ENCODE peak calls at places on chromosomes 12 and 14, in seven cellular contexts. Q is neural crest cell, N is MCF 10A, V is astrocyte of the cerebellum, U is uterus, D is psoas muscle, C is PC-3. T is an unnamed sample.
A peak's percentile ranks its signal among the peaks of the same experiment; 100 is the strongest.

GRCh38 chr12:31682136-31682962 is 22.9 kb downstream of the ETFBKMT start:
- DNase-seq in C (peak; percentile 80), D (no peak), U (no peak), N (peak; percentile 88), V (peak; percentile 62), Q (peak; percentile 46), T (no peak)

GRCh38 chr14:61837336-61838229 is 75.4 kb downstream of the SNAPC1 start:
- DNase-seq in V (peak; percentile 63), N (peak; percentile 86), U (peak; percentile 67), D (peak; percentile 78), Q (peak; percentile 75), C (peak; percentile 97), T (peak; percentile 48)

GRCh38 chr12:103705927-103706326 is 118.9 kb downstream of the STAB2 start:
- DNase-seq in U (no peak), D (no peak), V (no peak), N (peak; percentile 6), C (peak; percentile 48), Q (no peak), T (no peak)

GRCh38 chr12:39105111-39105510 is 199.7 kb upstream of the CPNE8 start:
- DNase-seq in N (no peak), V (no peak), Q (no peak), U (no peak), C (no peak), D (no peak), T (no peak)

GRCh38 chr12:28759334-28759733 is 389.7 kb upstream of the FAR2 start:
- DNase-seq in V (no peak), C (peak; percentile 100), U (no peak), Q (no peak), N (peak; percentile 95), D (no peak), T (no peak)

GRCh38 chr12:120164293-120164692 is 30.2 kb downstream of the GCN1 start:
- DNase-seq in V (no peak), N (no peak), C (no peak), Q (no peak), D (no peak), U (no peak), T (no peak)

GRCh38 chr14:31038521-31039166 is 12.5 kb upstream of the STRN3 start:
- DNase-seq in D (no peak), U (no peak), N (no peak), Q (no peak), C (no peak), V (no peak), T (no peak)

GRCh38 chr12:12081836-12082497 is 11.2 kb downstream of the BCL2L14 start:
- DNase-seq in V (peak; percentile 4), N (peak; percentile 54), Q (no peak), D (no peak), C (peak; percentile 52), U (no peak), T (no peak)

GRCh38 chr12:11635341-11635740 is 14.1 kb upstream of the ETV6 start:
- DNase-seq in D (no peak), V (no peak), U (no peak), N (peak; percentile 81), C (peak; percentile 51), Q (no peak), T (no peak)

GRCh38 chr12:75674393-75674792 is 163.0 kb upstream of the KRR1 start:
- DNase-seq in N (no peak), V (no peak), U (no peak), C (no peak), D (no peak), Q (no peak), T (no peak)

GRCh38 chr12:85834378-85834777 is 1.8 kb downstream of the RASSF9 start:
- DNase-seq in V (no peak), N (peak; percentile 50), C (peak; percentile 47), U (no peak), Q (no peak), D (no peak), T (no peak)

GRCh38 chr14:33402604-33403003 is 463.9 kb downstream of the NPAS3 start:
- DNase-seq in N (no peak), V (no peak), U (no peak), D (no peak), Q (no peak), C (no peak), T (no peak)

GRCh38 chr14:22265319-22266140 is 323.5 kb downstream of the DAD1 start:
- DNase-seq in V (no peak), C (peak; percentile 56), N (no peak), D (no peak), Q (no peak), U (no peak), T (no peak)

GRCh38 chr14:65104791-65105190 is 2.5 kb upstream of the MAX start:
- DNase-seq in N (no peak), U (no peak), V (no peak), D (no peak), C (no peak), Q (no peak), T (no peak)

GRCh38 chr14:77039285-77040058 is 11.0 kb upstream of the IRF2BPL start:
- DNase-seq in D (no peak), C (no peak), Q (no peak), U (no peak), N (no peak), V (peak; percentile 78), T (no peak)

GRCh38 chr12:106227641-106228319 is 20.0 kb downstream of the CKAP4 start:
- DNase-seq in N (peak; percentile 97), U (no peak), Q (no peak), D (no peak), V (no peak), C (peak; percentile 65), T (no peak)

GRCh38 chr12:84785951-84786350 is 126.6 kb downstream of the SLC6A15 start:
- DNase-seq in N (no peak), Q (no peak), V (no peak), U (no peak), C (no peak), D (no peak), T (no peak)

GRCh38 chr12:33427071-33427470 is 12.5 kb downstream of the SYT10 start:
- DNase-seq in V (no peak), N (peak; percentile 54), Q (no peak), D (no peak), U (no peak), C (peak; percentile 45), T (no peak)

GRCh38 chr12:1798734-1799067 is 21.7 kb upstream of the LRTM2 start:
- DNase-seq in V (no peak), Q (no peak), C (no peak), U (no peak), N (no peak), D (peak; percentile 37), T (peak; percentile 12)

GRCh38 chr12:1799882-1800645 is 20.3 kb upstream of the LRTM2 start:
- DNase-seq in D (peak; percentile 40), Q (no peak), N (no peak), U (no peak), C (no peak), V (no peak), T (peak; percentile 16)

GRCh38 chr12:1799068-1799881 is 21.1 kb upstream of the LRTM2 start:
- DNase-seq in U (no peak), Q (no peak), C (no peak), D (peak; percentile 45), V (no peak), N (no peak), T (peak; percentile 19)

GRCh38 chr12:1801285-1801975 is 18.9 kb upstream of the LRTM2 start:
- DNase-seq in C (no peak), D (no peak), N (no peak), V (no peak), Q (no peak), U (peak; percentile 12), T (peak; percentile 19)

GRCh38 chr12:1800646-1801284 is 19.6 kb upstream of the LRTM2 start:
- DNase-seq in U (no peak), N (peak; percentile 41), C (peak; percentile 5), Q (no peak), D (peak; percentile 56), V (no peak), T (peak; percentile 20)
- TF ChIP-seq CTCF in U (peak; percentile 47), N (no peak), C (peak; percentile 39), Q (peak; percentile 38), D (peak; percentile 33), V (peak; percentile 20), T (no peak)

DNA sequence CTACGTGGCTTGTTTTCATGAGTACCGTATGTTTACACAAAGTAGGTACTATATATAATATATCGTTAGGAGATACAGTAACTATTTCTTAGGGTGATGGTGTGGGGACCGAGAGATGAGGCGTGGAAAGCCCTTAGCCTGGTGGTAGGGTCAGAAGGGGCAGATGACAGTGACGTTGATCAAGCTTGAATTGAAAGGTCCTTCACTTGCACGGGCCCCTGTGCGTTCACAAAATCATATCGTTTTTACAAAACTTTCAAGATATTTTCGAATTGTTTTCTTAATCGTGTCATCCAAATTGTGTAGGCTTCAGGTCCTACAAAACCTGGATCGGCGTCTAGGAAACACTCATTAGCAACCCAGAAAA is 881 bp upstream of the SOS2 start:
- DNase-seq in U (no peak), C (no peak), D (no peak), V (no peak), Q (no peak), N (no peak), T (no peak)
- TF ChIP-seq CTCF in U (no peak), C (no peak), D (no peak), V (no peak), Q (no peak), N (no peak), T (no peak)

GRCh38 chr12:65300679-65301349 is 22.3 kb downstream of the MSRB3 start:
- DNase-seq in C (peak; percentile 71), N (peak; percentile 41), Q (no peak), U (no peak), V (no peak), D (no peak), T (no peak)
- TF ChIP-seq CTCF in C (peak; percentile 72), N (peak; percentile 21), Q (peak; percentile 58), U (peak; percentile 8), V (peak; percentile 52), D (peak; percentile 32), T (no peak)

GRCh38 chr12:53176750-53177149 is 3.8 kb upstream of the ZNF740 start:
- DNase-seq in D (no peak), Q (no peak), U (peak; percentile 4), V (no peak), C (no peak), N (no peak), T (no peak)

GRCh38 chr12:53172352-53172751 is 8.2 kb upstream of the ZNF740 start:
- DNase-seq in D (no peak), C (peak; percentile 30), N (no peak), V (no peak), U (peak; percentile 51), Q (no peak), T (no peak)

GRCh38 chr12:53173085-53173715 is 7.3 kb upstream of the ZNF740 start:
- DNase-seq in C (peak; percentile 68), Q (no peak), V (no peak), D (no peak), N (no peak), U (peak; percentile 10), T (no peak)

GRCh38 chr12:53171725-53172329 is 8.7 kb upstream of the ZNF740 start:
- DNase-seq in N (no peak), U (peak; percentile 42), D (no peak), C (peak; percentile 18), V (no peak), Q (no peak), T (no peak)

DNA sequence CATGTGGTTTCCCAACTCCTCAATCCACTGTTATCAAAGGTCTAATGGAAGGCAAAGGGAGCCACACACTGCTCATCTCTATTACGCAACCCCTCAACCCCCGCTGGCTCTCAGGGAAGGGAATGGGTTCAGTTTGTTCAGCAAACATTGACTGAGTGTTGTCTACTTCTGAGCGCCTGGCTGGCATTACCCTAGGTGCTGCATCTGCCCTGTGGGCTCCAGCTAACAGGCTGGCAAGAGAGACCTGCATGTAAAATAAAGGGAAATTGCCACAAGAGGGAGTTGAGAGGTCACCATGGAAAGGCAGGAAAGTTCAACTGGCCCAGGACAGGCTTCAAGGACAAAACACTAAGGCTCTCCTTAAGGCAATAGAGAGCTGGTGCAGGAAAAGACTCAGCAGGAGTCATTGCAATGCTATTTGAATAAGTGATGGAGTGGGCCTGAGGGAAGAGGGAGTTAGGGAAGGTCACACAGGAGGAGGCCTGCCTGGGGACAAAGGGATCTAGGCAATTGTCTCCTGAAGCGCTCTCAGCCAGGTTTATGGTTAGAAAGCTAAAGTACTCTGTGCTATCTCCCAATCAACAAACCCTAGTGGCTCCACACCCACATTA is 5.5 kb upstream of the ZNF740 start:
- DNase-seq in V (no peak), C (peak; percentile 67), D (no peak), U (peak; percentile 10), N (peak; percentile 61), Q (no peak), T (no peak)
- TF ChIP-seq CTCF in V (peak; percentile 20), C (peak; percentile 58), D (no peak), U (no peak), N (peak; percentile 18), Q (peak; percentile 36), T (no peak)